ENCODE peak calls at places on chromosome 7, in six cellular contexts. K is heart left ventricle, H is stomach, P is prostate gland, C is K562, J is IMR-90. M is an unnamed sample.

GRCh38 chr7:16804674-16805439 is at the start of gene AGR2:
- DNase-seq in C (no peak), P (peak; percentile 73), K (no peak), J (peak; percentile 42), H (peak; percentile 86), M (peak; percentile 89)

GRCh38 chr7:4830176-4830575 is 31.7 kb downstream of the PAPOLB start:
- DNase-seq in H (peak; percentile 71), J (peak; percentile 57), C (peak; percentile 88), P (no peak), K (peak; percentile 63), M (peak; percentile 53)

GRCh38 chr7:20198295-20198694 is 18.9 kb downstream of the MACC1 start:
- DNase-seq in C (no peak), H (no peak), J (no peak), K (no peak), P (no peak), M (no peak)

GRCh38 chr7:156907656-156908055 is 14.7 kb upstream of the LMBR1 start:
- DNase-seq in C (no peak), J (no peak), P (no peak), H (no peak), K (no peak), M (no peak)

GRCh38 chr7:128011079-128011670 is 20.1 kb downstream of the LRRC4 start:
- DNase-seq in J (no peak), H (no peak), K (no peak), P (no peak), C (no peak), M (no peak)

GRCh38 chr7:55248526-55248925 is 116.6 kb upstream of the LANCL2 start:
- DNase-seq in C (no peak), P (no peak), J (no peak), H (no peak), K (no peak), M (no peak)

GRCh38 chr7:133510326-133511055 is 257.6 kb downstream of the EXOC4 start:
- DNase-seq in P (no peak), J (peak; percentile 12), K (no peak), H (no peak), C (no peak), M (no peak)

GRCh38 chr7:3089493-3089892 is 45.8 kb upstream of the CARD11 start:
- DNase-seq in K (no peak), C (peak; percentile 20), P (no peak), H (no peak), J (peak; percentile 6), M (no peak)

GRCh38 chr7:45972629-45973312 is 51.7 kb upstream of the IGFBP3 start:
- DNase-seq in C (no peak), H (no peak), P (no peak), K (no peak), J (no peak), M (no peak)

GRCh38 chr7:45098983-45099839 is 10.4 kb upstream of the NACAD start:
- DNase-seq in H (no peak), K (no peak), J (no peak), C (peak; percentile 25), P (no peak), M (no peak)

GRCh38 chr7:114973147-114973546 is 51.3 kb downstream of the MDFIC start:
- DNase-seq in C (no peak), P (no peak), K (no peak), J (peak; percentile 39), H (no peak), M (no peak)

GRCh38 chr7:50332241-50333176 is 28.0 kb downstream of the IKZF1 start:
- DNase-seq in P (no peak), C (no peak), J (no peak), K (no peak), H (no peak), M (no peak)

GRCh38 chr7:139871820-139872219 is 42.8 kb downstream of the TBXAS1 start:
- DNase-seq in K (no peak), P (no peak), J (peak; percentile 56), H (no peak), C (no peak), M (no peak)

GRCh38 chr7:121041516-121042148 is 53.1 kb downstream of the CPED1 start:
- DNase-seq in J (peak; percentile 43), K (no peak), P (no peak), C (peak; percentile 92), H (no peak), M (no peak)

GRCh38 chr7:5333121-5334050 is 50.6 kb downstream of the SLC29A4 start:
- DNase-seq in H (no peak), J (no peak), P (no peak), C (no peak), K (no peak), M (peak; percentile 62)

GRCh38 chr7:26348987-26349809 is 57.5 kb downstream of the SNX10 start:
- DNase-seq in J (no peak), H (no peak), C (no peak), P (no peak), K (no peak), M (no peak)

GRCh38 chr7:138125598-138126111 is 49.4 kb downstream of the AKR1D1 start:
- DNase-seq in P (no peak), J (peak; percentile 6), K (no peak), H (no peak), C (no peak), M (no peak)

GRCh38 chr7:133230591-133231194 is 22.2 kb upstream of the EXOC4 start:
- DNase-seq in C (peak; percentile 81), J (peak; percentile 56), K (peak; percentile 20), H (peak; percentile 64), P (peak; percentile 24), M (peak; percentile 35)

GRCh38 chr7:37315752-37316711 is 132.6 kb downstream of the ELMO1 start:
- DNase-seq in H (no peak), K (no peak), C (no peak), J (no peak), P (no peak), M (no peak)

GRCh38 chr7:768881-769504 is 41.9 kb upstream of the PRKAR1B start:
- DNase-seq in C (peak; percentile 12), K (no peak), J (no peak), H (peak; percentile 53), P (no peak), M (no peak)

GRCh38 chr7:7681191-7681935 is 37.0 kb downstream of the RPA3 start:
- DNase-seq in H (no peak), K (peak; percentile 61), C (peak; percentile 62), J (peak; percentile 61), P (peak; percentile 79), M (peak; percentile 36)

GRCh38 chr7:107045980-107046379 is 1.5 kb downstream of the PRKAR2B start:
- DNase-seq in K (no peak), C (peak; percentile 56), J (peak; percentile 61), P (no peak), H (no peak), M (no peak)

GRCh38 chr7:38070718-38071117 is 107.3 kb upstream of the STARD3NL start:
- DNase-seq in J (peak; percentile 0), H (no peak), P (no peak), K (no peak), C (peak; percentile 45), M (no peak)

GRCh38 chr7:155338632-155339320 is 41.1 kb downstream of the INSIG1 start:
- DNase-seq in C (no peak), K (no peak), J (no peak), H (no peak), P (no peak), M (no peak)

GRCh38 chr7:151717918-151718317 is 159.0 kb downstream of the PRKAG2 start:
- DNase-seq in P (no peak), J (no peak), C (no peak), H (no peak), K (no peak), M (no peak)
- TF ChIP-seq POLR2A in P (no peak), J (no peak), C (no peak), H (no peak), K (no peak), M (no peak)

GRCh38 chr7:47513741-47514241 is 68.1 kb downstream of the TNS3 start:
- DNase-seq in C (no peak), H (no peak), J (peak; percentile 93), K (no peak), P (peak; percentile 26), M (no peak)

GRCh38 chr7:47515305-47515834 is 66.5 kb downstream of the TNS3 start:
- DNase-seq in H (no peak), J (no peak), P (no peak), K (no peak), C (no peak), M (no peak)

GRCh38 chr7:47516386-47516785 is 65.5 kb downstream of the TNS3 start:
- DNase-seq in P (no peak), C (no peak), J (no peak), K (no peak), H (no peak), M (no peak)

GRCh38 chr7:47514367-47514766 is 67.5 kb downstream of the TNS3 start:
- DNase-seq in C (no peak), J (no peak), K (no peak), P (no peak), H (no peak), M (no peak)

DNA sequence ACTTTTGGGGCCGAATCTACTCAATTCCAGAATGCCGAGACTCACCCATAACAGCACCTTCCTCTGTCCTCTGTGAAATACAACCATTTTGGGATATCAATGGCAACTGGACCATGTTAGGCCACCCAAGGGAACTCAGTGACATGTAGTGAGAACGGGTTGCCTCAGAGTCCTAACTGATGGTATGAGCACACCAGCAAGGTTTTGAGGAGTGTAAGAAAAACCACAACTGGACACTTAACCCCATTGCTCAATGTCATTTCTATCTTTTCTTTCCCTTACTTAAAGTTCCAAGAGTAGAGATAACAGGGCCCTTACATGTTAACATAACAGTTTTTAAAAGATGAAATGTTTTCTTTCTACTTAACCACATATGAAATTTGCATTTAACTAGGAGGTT is 67.1 kb downstream of the TNS3 start:
- DNase-seq in K (no peak), P (no peak), C (no peak), J (peak; percentile 44), H (no peak), M (no peak)
- H3K27ac ChIP-seq in K (no peak overlapping the region), P (no peak overlapping the region), C (no peak overlapping the region), J (no peak overlapping the region), H (no peak overlapping the region), M (no peak overlapping the region)

GRCh38 chr7:105013283-105013817 is 655 bp upstream of the KMT2E start:
- DNase-seq in P (peak; percentile 90), K (peak; percentile 96), H (peak; percentile 94), C (peak; percentile 97), J (peak; percentile 93), M (peak; percentile 93)
- TF ChIP-seq POLR2A in P (peak; percentile 55), K (peak; percentile 11), H (no peak), C (peak; percentile 100), J (peak; percentile 97), M (peak; percentile 99)

GRCh38 chr7:96388166-96388565 is 66.3 kb upstream of the SLC25A13 start:
- DNase-seq in P (no peak), J (peak; percentile 77), K (no peak), C (no peak), H (no peak), M (no peak)
- H3K27ac ChIP-seq in P (no peak overlapping the region), J (no peak overlapping the region), K (peak overlapping the region; percentile 68), C (no peak overlapping the region), H (peak overlapping the region; percentile 31), M (no peak overlapping the region)